ENCODE peak calls at places on chromosomes 13 and 19, in nine cellular contexts. One of them, this sample, is unnamed.

GRCh38 chr19:9622531-9622930 is 1.5 kb upstream of the ZNF561 start:
- DNase-seq in esophagus muscularis mucosa: no peak
- DNase-seq in uterus: no peak
- DNase-seq in GM12891: no peak
- DNase-seq in heart left ventricle: no peak
- DNase-seq in transverse colon: no peak
- DNase-seq in A549: no peak
- DNase-seq in K562: no peak
- DNase-seq in body of pancreas: no peak
- DNase-seq in this sample: no peak

GRCh38 chr19:47111081-47111589 is 2.4 kb downstream of the ZC3H4 start:
- DNase-seq in uterus: peak
- DNase-seq in GM12891: no peak
- DNase-seq in A549: no peak
- DNase-seq in transverse colon: peak
- DNase-seq in body of pancreas: peak
- DNase-seq in K562: peak
- DNase-seq in esophagus muscularis mucosa: no peak
- DNase-seq in heart left ventricle: peak
- DNase-seq in this sample: no peak

GRCh38 chr13:52984881-52985363 is 43.7 kb upstream of the OLFM4 start:
- DNase-seq in transverse colon: no peak
- DNase-seq in GM12891: no peak
- DNase-seq in K562: no peak
- DNase-seq in esophagus muscularis mucosa: peak
- DNase-seq in body of pancreas: no peak
- DNase-seq in uterus: no peak
- DNase-seq in heart left ventricle: no peak
- DNase-seq in A549: no peak
- DNase-seq in this sample: no peak

GRCh38 chr13:50679321-50679720 is 164.2 kb downstream of the DLEU7 start:
- DNase-seq in K562: no peak
- DNase-seq in body of pancreas: no peak
- DNase-seq in esophagus muscularis mucosa: no peak
- DNase-seq in GM12891: no peak
- DNase-seq in uterus: no peak
- DNase-seq in A549: no peak
- DNase-seq in heart left ventricle: no peak
- DNase-seq in transverse colon: no peak
- DNase-seq in this sample: no peak

GRCh38 chr13:77874406-77874805 is 44.2 kb downstream of the EDNRB start:
- DNase-seq in A549: no peak
- DNase-seq in transverse colon: no peak
- DNase-seq in heart left ventricle: no peak
- DNase-seq in esophagus muscularis mucosa: no peak
- DNase-seq in K562: no peak
- DNase-seq in uterus: no peak
- DNase-seq in GM12891: no peak
- DNase-seq in body of pancreas: no peak
- DNase-seq in this sample: no peak

GRCh38 chr13:112331675-112332074 is 44.5 kb upstream of the SPACA7 start:
- DNase-seq in transverse colon: no peak
- DNase-seq in esophagus muscularis mucosa: no peak
- DNase-seq in A549: no peak
- DNase-seq in GM12891: no peak
- DNase-seq in body of pancreas: no peak
- DNase-seq in heart left ventricle: no peak
- DNase-seq in uterus: no peak
- DNase-seq in K562: no peak
- DNase-seq in this sample: no peak

GRCh38 chr13:88051746-88052482 is 380.7 kb downstream of the SLITRK5 start:
- DNase-seq in heart left ventricle: peak
- DNase-seq in body of pancreas: no peak
- DNase-seq in uterus: no peak
- DNase-seq in K562: no peak
- DNase-seq in esophagus muscularis mucosa: no peak
- DNase-seq in A549: no peak
- DNase-seq in GM12891: no peak
- DNase-seq in transverse colon: no peak
- DNase-seq in this sample: no peak

GRCh38 chr13:21175656-21176194 is 627 bp downstream of the SKA3 start:
- DNase-seq in body of pancreas: no peak
- DNase-seq in GM12891: no peak
- DNase-seq in A549: no peak
- DNase-seq in heart left ventricle: no peak
- DNase-seq in transverse colon: no peak
- DNase-seq in uterus: no peak
- DNase-seq in esophagus muscularis mucosa: no peak
- DNase-seq in K562: no peak
- DNase-seq in this sample: no peak

GRCh38 chr19:45382426-45382825 is 12.1 kb upstream of the ERCC2 start:
- DNase-seq in body of pancreas: no peak
- DNase-seq in transverse colon: no peak
- DNase-seq in GM12891: no peak
- DNase-seq in A549: no peak
- DNase-seq in heart left ventricle: no peak
- DNase-seq in uterus: no peak
- DNase-seq in esophagus muscularis mucosa: no peak
- DNase-seq in K562: peak
- DNase-seq in this sample: no peak

GRCh38 chr13:31476266-31476665 is 263.1 kb upstream of the RXFP2 start:
- DNase-seq in heart left ventricle: no peak
- DNase-seq in A549: no peak
- DNase-seq in transverse colon: no peak
- DNase-seq in uterus: no peak
- DNase-seq in GM12891: no peak
- DNase-seq in K562: no peak
- DNase-seq in body of pancreas: no peak
- DNase-seq in esophagus muscularis mucosa: no peak
- DNase-seq in this sample: no peak

GRCh38 chr13:46641274-46642081 is 88.5 kb downstream of the LRCH1 start:
- DNase-seq in A549: no peak
- DNase-seq in transverse colon: no peak
- DNase-seq in heart left ventricle: no peak
- DNase-seq in body of pancreas: no peak
- DNase-seq in GM12891: no peak
- DNase-seq in esophagus muscularis mucosa: no peak
- DNase-seq in K562: no peak
- DNase-seq in uterus: peak
- DNase-seq in this sample: no peak

GRCh38 chr19:10018219-10018618 is 4.9 kb downstream of the RDH8 start:
- DNase-seq in A549: no peak
- DNase-seq in uterus: no peak
- DNase-seq in K562: no peak
- DNase-seq in GM12891: no peak
- DNase-seq in transverse colon: no peak
- DNase-seq in heart left ventricle: no peak
- DNase-seq in esophagus muscularis mucosa: no peak
- DNase-seq in body of pancreas: no peak
- DNase-seq in this sample: no peak

GRCh38 chr19:15402411-15403150 is 16.2 kb downstream of the AKAP8L start:
- DNase-seq in GM12891: no peak
- DNase-seq in transverse colon: no peak
- DNase-seq in uterus: no peak
- DNase-seq in body of pancreas: no peak
- DNase-seq in heart left ventricle: no peak
- DNase-seq in K562: no peak
- DNase-seq in esophagus muscularis mucosa: no peak
- DNase-seq in A549: no peak
- DNase-seq in this sample: no peak

GRCh38 chr19:17467471-17468301 is 2.6 kb upstream of the SLC27A1 start:
- DNase-seq in transverse colon: no peak
- DNase-seq in GM12891: no peak
- DNase-seq in body of pancreas: no peak
- DNase-seq in A549: no peak
- DNase-seq in esophagus muscularis mucosa: no peak
- DNase-seq in uterus: no peak
- DNase-seq in heart left ventricle: peak
- DNase-seq in K562: no peak
- DNase-seq in this sample: no peak

GRCh38 chr13:113495494-113496251 is 5.2 kb upstream of the DCUN1D2 start:
- DNase-seq in GM12891: no peak
- DNase-seq in A549: no peak
- DNase-seq in uterus: no peak
- DNase-seq in K562: no peak
- DNase-seq in body of pancreas: no peak
- DNase-seq in heart left ventricle: no peak
- DNase-seq in transverse colon: no peak
- DNase-seq in esophagus muscularis mucosa: no peak
- DNase-seq in this sample: no peak

GRCh38 chr19:45250216-45250831 is 747 bp upstream of the MARK4 start:
- DNase-seq in A549: no peak
- DNase-seq in heart left ventricle: no peak
- DNase-seq in uterus: no peak
- DNase-seq in K562: no peak
- DNase-seq in esophagus muscularis mucosa: no peak
- DNase-seq in transverse colon: peak
- DNase-seq in GM12891: no peak
- DNase-seq in body of pancreas: no peak
- DNase-seq in this sample: no peak

GRCh38 chr19:44988896-44989563 is 12.2 kb upstream of the RELB start:
- DNase-seq in body of pancreas: peak
- DNase-seq in K562: peak
- DNase-seq in heart left ventricle: peak
- DNase-seq in uterus: peak
- DNase-seq in esophagus muscularis mucosa: no peak
- DNase-seq in transverse colon: peak
- DNase-seq in A549: peak
- DNase-seq in GM12891: peak
- DNase-seq in this sample: no peak

GRCh38 chr13:48535791-48536190 is 2.9 kb upstream of the RCBTB2 start:
- DNase-seq in esophagus muscularis mucosa: no peak
- DNase-seq in body of pancreas: no peak
- DNase-seq in uterus: no peak
- DNase-seq in GM12891: no peak
- DNase-seq in transverse colon: no peak
- DNase-seq in K562: no peak
- DNase-seq in A549: no peak
- DNase-seq in heart left ventricle: no peak
- DNase-seq in this sample: no peak

GRCh38 chr13:106122234-106122633 is 413.2 kb downstream of the EFNB2 start:
- DNase-seq in GM12891: no peak
- DNase-seq in esophagus muscularis mucosa: no peak
- DNase-seq in transverse colon: no peak
- DNase-seq in heart left ventricle: no peak
- DNase-seq in K562: no peak
- DNase-seq in A549: no peak
- DNase-seq in uterus: no peak
- DNase-seq in body of pancreas: no peak
- DNase-seq in this sample: no peak

GRCh38 chr19:41615207-41615606 is 11.7 kb downstream of the CEACAM4 start:
- DNase-seq in uterus: no peak
- DNase-seq in K562: no peak
- DNase-seq in A549: no peak
- DNase-seq in GM12891: no peak
- DNase-seq in heart left ventricle: no peak
- DNase-seq in transverse colon: no peak
- DNase-seq in body of pancreas: no peak
- DNase-seq in esophagus muscularis mucosa: no peak
- DNase-seq in this sample: no peak
- TF ChIP-seq POLR2A in uterus: no peak
- TF ChIP-seq POLR2A in K562: no peak
- TF ChIP-seq POLR2A in A549: no peak
- TF ChIP-seq POLR2A in GM12891: no peak
- TF ChIP-seq POLR2A in heart left ventricle: no peak
- TF ChIP-seq POLR2A in transverse colon: no peak
- TF ChIP-seq POLR2A in body of pancreas: no peak
- TF ChIP-seq POLR2A in esophagus muscularis mucosa: no peak
- TF ChIP-seq POLR2A in this sample: no peak

GRCh38 chr19:48873476-48874308 is 1.5 kb downstream of the PPP1R15A start:
- DNase-seq in esophagus muscularis mucosa: no peak
- DNase-seq in body of pancreas: no peak
- DNase-seq in heart left ventricle: no peak
- DNase-seq in GM12891: no peak
- DNase-seq in uterus: peak
- DNase-seq in A549: peak
- DNase-seq in K562: peak
- DNase-seq in transverse colon: no peak
- DNase-seq in this sample: no peak
- TF ChIP-seq POLR2A in esophagus muscularis mucosa: no peak
- TF ChIP-seq POLR2A in body of pancreas: no peak
- TF ChIP-seq POLR2A in heart left ventricle: no peak
- TF ChIP-seq POLR2A in GM12891: no peak
- TF ChIP-seq POLR2A in uterus: no peak
- TF ChIP-seq POLR2A in A549: no peak
- TF ChIP-seq POLR2A in K562: peak
- TF ChIP-seq POLR2A in transverse colon: no peak
- TF ChIP-seq POLR2A in this sample: no peak

GRCh38 chr13:29571876-29572570 is 23.5 kb downstream of the SLC7A1 start:
- DNase-seq in A549: no peak
- DNase-seq in body of pancreas: no peak
- DNase-seq in K562: no peak
- DNase-seq in esophagus muscularis mucosa: no peak
- DNase-seq in heart left ventricle: no peak
- DNase-seq in uterus: no peak
- DNase-seq in transverse colon: no peak
- DNase-seq in GM12891: no peak
- DNase-seq in this sample: no peak
- TF ChIP-seq POLR2A in A549: no peak
- TF ChIP-seq POLR2A in body of pancreas: no peak
- TF ChIP-seq POLR2A in K562: no peak
- TF ChIP-seq POLR2A in esophagus muscularis mucosa: no peak
- TF ChIP-seq POLR2A in heart left ventricle: no peak
- TF ChIP-seq POLR2A in uterus: no peak
- TF ChIP-seq POLR2A in transverse colon: no peak
- TF ChIP-seq POLR2A in GM12891: no peak
- TF ChIP-seq POLR2A in this sample: no peak

DNA sequence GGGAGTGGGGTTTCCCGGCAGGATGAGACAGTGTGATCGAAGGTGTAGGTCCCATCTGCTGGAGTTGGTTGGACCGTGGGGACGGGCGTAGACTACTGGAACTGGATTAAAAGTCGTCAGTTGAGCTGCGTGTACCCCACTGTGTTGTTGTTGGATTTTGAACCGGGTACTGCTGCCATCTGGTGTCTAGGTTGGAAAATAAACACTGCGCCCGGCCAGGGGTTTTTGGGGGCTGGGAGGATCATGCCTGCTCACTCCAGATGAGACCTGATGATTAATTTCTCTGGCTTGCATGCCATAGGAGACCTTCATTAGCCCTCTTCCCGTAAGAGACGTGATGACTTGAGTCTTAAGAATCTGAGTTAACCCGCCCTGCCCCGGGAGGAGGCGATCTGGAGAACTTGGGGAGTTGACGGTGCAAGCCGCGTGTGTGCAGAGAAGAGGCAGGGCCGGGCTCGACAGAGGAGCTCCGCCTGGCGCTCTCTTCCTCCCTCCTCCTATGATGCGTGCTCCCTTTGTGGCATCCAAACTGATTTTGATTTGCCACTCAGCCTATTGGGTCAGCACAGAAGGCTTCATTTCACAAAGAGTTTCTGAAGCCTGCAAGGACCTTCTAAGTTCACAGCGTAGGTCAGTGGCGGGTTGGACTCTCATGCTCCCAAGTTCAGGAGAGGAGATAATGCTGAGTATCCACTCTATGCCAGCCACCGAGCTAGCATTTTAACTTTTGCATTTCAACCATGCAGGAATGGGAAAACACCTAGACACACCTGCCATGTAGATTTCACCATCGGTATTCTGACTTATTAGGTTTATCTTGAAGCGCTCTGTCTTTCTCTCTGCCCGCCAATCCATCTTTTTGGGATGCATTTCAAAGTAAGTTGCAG is 2.7 kb downstream of the UHRF1 start:
- DNase-seq in esophagus muscularis mucosa: no peak
- DNase-seq in body of pancreas: peak
- DNase-seq in uterus: peak
- DNase-seq in A549: peak
- DNase-seq in heart left ventricle: no peak
- DNase-seq in GM12891: no peak
- DNase-seq in K562: peak
- DNase-seq in transverse colon: peak
- DNase-seq in this sample: no peak
- TF ChIP-seq POLR2A in esophagus muscularis mucosa: no peak
- TF ChIP-seq POLR2A in body of pancreas: no peak
- TF ChIP-seq POLR2A in uterus: no peak
- TF ChIP-seq POLR2A in A549: no peak
- TF ChIP-seq POLR2A in heart left ventricle: no peak
- TF ChIP-seq POLR2A in GM12891: no peak
- TF ChIP-seq POLR2A in K562: no peak
- TF ChIP-seq POLR2A in transverse colon: no peak
- TF ChIP-seq POLR2A in this sample: no peak